ENCODE peak calls at places on chromosomes 12 and 14, in eight cellular contexts. Y is bronchial epithelial cell; N is right lobe of liver; O is CD8-positive, alpha-beta T cell; D is left ventricle myocardium inferior; S is cardiac muscle cell; I is PC-9; M is fibroblast of lung. L is an unnamed sample.

GRCh38 chr12:29159690-29160089 is 10.6 kb downstream of the FAR2 start:
- DNase-seq in Y (no peak), I (no peak), D (no peak), S (no peak), O (no peak), M (no peak), N (no peak), L (no peak)

GRCh38 chr12:40819427-40820108 is 127.3 kb downstream of the CNTN1 start:
- DNase-seq in N (no peak), O (no peak), Y (no peak), M (no peak), S (no peak), D (no peak), I (no peak), L (peak; percentile 86)

GRCh38 chr14:91202234-91202974 is 42.1 kb downstream of the GPR68 start:
- DNase-seq in S (peak; percentile 81), Y (no peak), N (no peak), D (peak; percentile 45), I (no peak), M (peak; percentile 49), O (no peak), L (no peak)

GRCh38 chr14:103258211-103258610 is 75.8 kb upstream of the EIF5 start:
- DNase-seq in M (no peak), N (peak; percentile 42), S (no peak), I (no peak), D (no peak), O (no peak), Y (no peak), L (no peak)

GRCh38 chr12:55929306-55929791 is 1.6 kb upstream of the DGKA start:
- DNase-seq in M (no peak), N (no peak), O (peak; percentile 94), Y (no peak), D (no peak), I (no peak), S (no peak), L (no peak)

GRCh38 chr14:33836203-33836894 is 114.5 kb downstream of the EGLN3 start:
- DNase-seq in O (no peak), D (no peak), I (peak; percentile 7), S (no peak), Y (peak; percentile 21), M (no peak), N (no peak), L (no peak)

GRCh38 chr12:49750027-49750977 is 8.9 kb downstream of the TMBIM6 start:
- DNase-seq in Y (peak; percentile 94), I (no peak), S (peak; percentile 76), O (peak; percentile 39), M (peak; percentile 55), D (no peak), N (no peak), L (no peak)

GRCh38 chr14:85252011-85252410 is 277.9 kb upstream of the FLRT2 start:
- DNase-seq in O (no peak), N (no peak), M (peak; percentile 72), Y (peak; percentile 95), S (peak; percentile 74), I (no peak), D (no peak), L (no peak)

GRCh38 chr12:62907067-62907466 is 27.9 kb downstream of the PPM1H start:
- DNase-seq in I (no peak), O (no peak), Y (no peak), S (no peak), M (no peak), N (no peak), D (no peak), L (no peak)

GRCh38 chr14:50001146-50001998 is 108.5 kb downstream of the ARF6 start:
- DNase-seq in N (peak; percentile 84), D (no peak), Y (peak; percentile 92), I (peak; percentile 85), M (peak; percentile 98), S (peak; percentile 76), O (peak; percentile 78), L (no peak)

GRCh38 chr12:89040146-89040964 is 311.9 kb downstream of the DUSP6 start:
- DNase-seq in D (no peak), Y (peak; percentile 74), O (peak; percentile 70), I (no peak), N (no peak), M (peak; percentile 48), S (peak; percentile 43), L (no peak)

GRCh38 chr12:54352891-54353874 is 11.1 kb downstream of the GPR84 start:
- DNase-seq in S (peak; percentile 36), D (no peak), O (no peak), I (no peak), Y (no peak), M (peak; percentile 64), N (peak; percentile 85), L (peak; percentile 56)

GRCh38 chr12:100733817-100734593 is 60.6 kb upstream of the ANO4 start:
- DNase-seq in N (no peak), O (no peak), S (peak; percentile 63), I (no peak), Y (peak; percentile 44), M (peak; percentile 23), D (no peak), L (no peak)

GRCh38 chr12:14394317-14395058 is 29.0 kb downstream of the ATF7IP start:
- DNase-seq in S (peak; percentile 87), O (no peak), Y (peak; percentile 85), N (no peak), D (no peak), I (no peak), M (peak; percentile 94), L (peak; percentile 34)

GRCh38 chr12:30792648-30793499 is 38.1 kb upstream of the CAPRIN2 start:
- DNase-seq in N (no peak), S (peak; percentile 63), D (no peak), I (no peak), M (peak; percentile 81), Y (peak; percentile 92), O (no peak), L (no peak)

GRCh38 chr12:31813305-31813704 is 84.5 kb upstream of the AMN1 start:
- DNase-seq in I (no peak), M (no peak), S (peak; percentile 21), N (no peak), D (no peak), O (no peak), Y (peak; percentile 7), L (no peak)

GRCh38 chr14:77470192-77470870 is 12.4 kb downstream of the AHSA1 start:
- DNase-seq in I (no peak), O (no peak), S (no peak), N (no peak), M (no peak), Y (no peak), D (no peak), L (no peak)

DNA sequence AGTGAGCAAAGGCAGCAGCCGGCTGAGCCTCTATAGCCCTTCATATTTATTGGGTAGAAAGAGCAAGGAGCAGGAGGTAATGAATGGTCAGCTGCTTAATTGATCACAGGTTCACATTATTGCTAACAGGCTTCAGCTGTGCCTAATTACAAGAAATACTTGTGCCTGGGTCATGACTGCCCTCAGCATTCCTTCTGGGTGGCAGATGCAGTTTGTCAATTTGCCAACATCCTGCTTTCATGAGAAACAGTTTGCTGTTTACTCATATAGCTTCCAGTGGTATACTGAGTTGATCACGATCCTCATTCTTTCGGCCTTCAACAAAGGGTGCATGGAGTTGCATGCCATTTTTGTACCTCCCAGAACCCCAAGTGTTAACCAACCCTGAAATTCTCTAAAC is 81.0 kb upstream of the PLEKHG7 start:
- DNase-seq in N (no peak), S (no peak), M (no peak), I (no peak), D (no peak), Y (peak; percentile 68), O (no peak), L (no peak)
- TF ChIP-seq CTCF in N (no peak), S (no peak), M (no peak), I (no peak), D (no peak), Y (no peak), O (no peak), L (no peak)

GRCh38 chr14:58249611-58250010 is 5.0 kb downstream of the PSMA3 start:
- DNase-seq in N (no peak), D (no peak), M (no peak), O (no peak), S (no peak), I (no peak), Y (no peak), L (no peak)
- H3K36me3 ChIP-seq in N (peaks cover 66% of the 10 kb centered on the region), D (peaks cover 66% of the 10 kb centered on the region), M (peaks cover 3% of the 10 kb centered on the region), O (peaks cover 27% of the 10 kb centered on the region), S (peaks cover 34% of the 10 kb centered on the region), I (peaks cover 45% of the 10 kb centered on the region), Y (peaks cover 6% of the 10 kb centered on the region), L (peaks cover 55% of the 10 kb centered on the region)

DNA sequence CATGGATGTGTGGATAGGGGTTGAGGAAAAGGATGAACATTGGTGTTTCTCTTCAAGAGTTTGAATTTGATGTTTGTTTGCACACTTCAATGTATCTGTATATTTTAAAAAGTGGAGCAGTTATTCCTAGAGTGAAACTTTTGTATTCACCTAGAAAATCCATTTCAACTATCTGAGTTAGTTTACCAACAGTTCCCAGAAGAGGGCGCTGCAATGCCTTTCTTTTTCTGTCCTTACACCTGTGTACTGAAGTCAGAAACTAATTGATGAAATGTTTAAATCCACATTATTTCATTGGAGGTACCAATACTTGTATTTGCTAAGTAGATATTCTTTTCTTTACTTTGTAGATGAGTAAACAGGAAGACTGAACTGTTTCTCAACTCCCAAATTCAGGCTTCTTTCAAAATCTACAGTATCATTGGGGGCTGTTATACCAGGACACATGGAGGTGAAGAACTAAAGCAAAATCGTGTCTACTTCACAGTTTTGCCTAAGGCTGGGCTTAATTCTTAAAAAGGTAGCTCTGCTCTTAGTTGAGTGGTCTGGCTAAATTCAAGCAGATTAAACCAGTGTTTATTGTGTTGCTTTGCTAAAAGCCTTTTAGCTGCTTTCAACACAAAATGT is 26.6 kb upstream of the KLRB1 start:
- DNase-seq in D (no peak), S (peak; percentile 66), M (peak; percentile 28), N (no peak), Y (peak; percentile 56), O (peak; percentile 86), I (peak; percentile 56), L (peak; percentile 51)
- TF ChIP-seq CTCF in D (peak; percentile 75), S (peak; percentile 71), M (peak; percentile 71), N (peak; percentile 69), Y (peak; percentile 59), O (peak; percentile 93), I (peak; percentile 90), L (peak; percentile 69)

GRCh38 chr14:57405562-57405961 is 15.2 kb downstream of the NAA30 start:
- DNase-seq in D (no peak), O (no peak), Y (no peak), M (no peak), S (no peak), I (no peak), N (no peak), L (no peak)
- H3K36me3 ChIP-seq in D (peaks cover 28% of the 10 kb centered on the region), O (peaks cover 6% of the 10 kb centered on the region), Y (peaks cover 4% of the 10 kb centered on the region), M (peaks cover 3% of the 10 kb centered on the region), S (peaks cover 11% of the 10 kb centered on the region), I (peaks cover 20% of the 10 kb centered on the region), N (peaks cover 18% of the 10 kb centered on the region), L (peaks cover 11% of the 10 kb centered on the region)

GRCh38 chr12:57775563-57776246 is 3.3 kb downstream of the EEF1AKMT3 start:
- DNase-seq in I (no peak), O (no peak), D (no peak), M (no peak), Y (no peak), N (no peak), S (no peak), L (no peak)
- TF ChIP-seq CTCF in I (no peak), O (no peak), D (no peak), M (no peak), Y (no peak), N (no peak), S (no peak), L (peak; percentile 5)

GRCh38 chr14:24241829-24242443 is 487 bp downstream of the TINF2 start:
- DNase-seq in N (peak; percentile 96), S (peak; percentile 94), O (peak; percentile 95), D (peak; percentile 91), Y (peak; percentile 82), M (peak; percentile 89), I (peak; percentile 88), L (peak; percentile 97)
- H3K36me3 ChIP-seq in N (peaks cover 41% of the 10 kb centered on the region), S (peaks cover 9% of the 10 kb centered on the region), O (peaks cover 28% of the 10 kb centered on the region), D (peaks cover 45% of the 10 kb centered on the region), Y (peaks cover 17% of the 10 kb centered on the region), M (peaks cover 24% of the 10 kb centered on the region), I (no peaks in the 10 kb centered on the region), L (peaks cover 25% of the 10 kb centered on the region)